ENCODE peak calls at places on chromosomes 12 and 14, in four cellular contexts. N is psoas muscle, P is nephron progenitor cell, F is cardiac fibroblast. O is an unnamed sample.

GRCh38 chr12:104722541-104723534 is 235.3 kb downstream of the SLC41A2 start:
- DNase-seq in N (no peak), P (peak), F (no peak), O (no peak)

GRCh38 chr12:19373569-19373968 is 65.7 kb upstream of the AEBP2 start:
- DNase-seq in N (no peak), P (no peak), F (peak), O (no peak)

GRCh38 chr12:108594960-108595710 is 2.7 kb downstream of the TMEM119 start:
- DNase-seq in N (no peak), P (no peak), F (no peak), O (no peak)

GRCh38 chr12:7031306-7031705 is 13.0 kb upstream of the LPCAT3 start:
- DNase-seq in N (no peak), P (no peak), F (no peak), O (no peak)

GRCh38 chr12:101863971-101864370 is 13.4 kb upstream of the DRAM1 start:
- DNase-seq in N (no peak), P (no peak), F (no peak), O (no peak)

GRCh38 chr12:92570056-92570753 is 132.6 kb upstream of the PLEKHG7 start:
- DNase-seq in N (no peak), P (peak), F (peak), O (no peak)

GRCh38 chr12:4286228-4286627 is 12.7 kb downstream of the CCND2 start:
- DNase-seq in N (no peak), P (no peak), F (no peak), O (no peak)

GRCh38 chr12:124632510-124632909 is 65.1 kb upstream of the NCOR2 start:
- DNase-seq in N (no peak), P (no peak), F (no peak), O (no peak)

GRCh38 chr12:12885060-12885792 is 6.1 kb upstream of the GPRC5A start:
- DNase-seq in N (no peak), P (peak), F (no peak), O (no peak)

GRCh38 chr14:101215936-101216335 is 312.4 kb upstream of the RTL1 start:
- DNase-seq in N (peak), P (no peak), F (no peak), O (no peak)

GRCh38 chr12:49208661-49209060 is 19.8 kb upstream of the TUBA1A start:
- DNase-seq in N (no peak), P (no peak), F (no peak), O (no peak)

GRCh38 chr12:116398193-116398592 is 120.7 kb upstream of the MED13L start:
- DNase-seq in N (no peak), P (no peak), F (no peak), O (no peak)

GRCh38 chr12:41151789-41152188 is 36.3 kb upstream of the PDZRN4 start:
- DNase-seq in N (no peak), P (no peak), F (peak), O (no peak)

GRCh38 chr12:49703647-49704137 is 3.5 kb downstream of the FMNL3 start:
- DNase-seq in N (no peak), P (no peak), F (peak), O (no peak)

GRCh38 chr12:94649349-94650142 is 811 bp downstream of the TMCC3 start:
- DNase-seq in N (peak), P (peak), F (peak), O (no peak)

GRCh38 chr12:106893451-106893850 is 62.3 kb upstream of the TMEM263 start:
- DNase-seq in N (no peak), P (no peak), F (no peak), O (no peak)

GRCh38 chr14:102249041-102249440 is 55.9 kb downstream of the MOK start:
- DNase-seq in N (no peak), P (no peak), F (peak), O (no peak)

GRCh38 chr12:119940881-119941280 is 48.2 kb upstream of the BICDL1 start:
- DNase-seq in N (no peak), P (no peak), F (peak), O (no peak)

GRCh38 chr12:123150273-123150803 is 552 bp downstream of the PITPNM2 start:
- DNase-seq in N (peak), P (no peak), F (no peak), O (no peak)

GRCh38 chr14:30521899-30522736 is 36.8 kb upstream of the G2E3 start:
- DNase-seq in N (no peak), P (no peak), F (peak), O (no peak)

GRCh38 chr12:39905152-39905551 is 200.7 kb downstream of the SLC2A13 start:
- DNase-seq in N (peak), P (no peak), F (peak), O (no peak)

GRCh38 chr12:131831021-131831571 is 2.9 kb downstream of the MMP17 start:
- DNase-seq in N (no peak), P (peak), F (peak), O (no peak)

GRCh38 chr12:66803972-66804371 is 125.1 kb upstream of the GRIP1 start:
- DNase-seq in N (no peak), P (peak), F (no peak), O (no peak)

GRCh38 chr12:65205886-65206285 is 36.5 kb downstream of the LEMD3 start:
- DNase-seq in N (no peak), P (no peak), F (no peak), O (no peak)

GRCh38 chr12:93022603-93023340 is 93.7 kb upstream of the EEA1 start:
- DNase-seq in N (no peak), P (no peak), F (peak), O (no peak)

GRCh38 chr12:53828598-53828997 is 76.8 kb upstream of the CISTR start:
- DNase-seq in N (no peak), P (no peak), F (no peak), O (no peak)

GRCh38 chr12:100987552-100988277 is 193.1 kb downstream of the ANO4 start:
- DNase-seq in N (no peak), P (peak), F (peak), O (no peak)

GRCh38 chr12:67630373-67631088 is 18.0 kb upstream of the DYRK2 start:
- DNase-seq in N (peak), P (peak), F (no peak), O (no peak)

GRCh38 chr12:130752692-130753230 is 36.7 kb upstream of the RIMBP2 start:
- DNase-seq in N (no peak), P (peak), F (no peak), O (no peak)

GRCh38 chr12:645563-646071 is 17.6 kb downstream of the NINJ2 start:
- DNase-seq in N (no peak), P (no peak), F (peak), O (no peak)

GRCh38 chr12:115639667-115640012 is 637.9 kb downstream of the MED13L start:
- DNase-seq in N (no peak), P (no peak), F (no peak), O (no peak)

GRCh38 chr12:53825246-53826081 is 73.7 kb upstream of the CISTR start:
- DNase-seq in N (no peak), P (no peak), F (peak), O (no peak)

GRCh38 chr14:69886843-69887242 is 7.6 kb downstream of the SMOC1 start:
- DNase-seq in N (no peak), P (no peak), F (peak), O (no peak)

GRCh38 chr14:71163842-71164500 is 256.7 kb downstream of the PCNX1 start:
- DNase-seq in N (no peak), P (no peak), F (no peak), O (no peak)

GRCh38 chr14:71168564-71168963 is 261.3 kb downstream of the PCNX1 start:
- DNase-seq in N (no peak), P (no peak), F (no peak), O (no peak)

GRCh38 chr14:71165650-71166049 is 258.4 kb downstream of the PCNX1 start:
- DNase-seq in N (no peak), P (no peak), F (no peak), O (no peak)

GRCh38 chr14:71165121-71165574 is 257.9 kb downstream of the PCNX1 start:
- DNase-seq in N (no peak), P (peak), F (peak), O (no peak)

DNA sequence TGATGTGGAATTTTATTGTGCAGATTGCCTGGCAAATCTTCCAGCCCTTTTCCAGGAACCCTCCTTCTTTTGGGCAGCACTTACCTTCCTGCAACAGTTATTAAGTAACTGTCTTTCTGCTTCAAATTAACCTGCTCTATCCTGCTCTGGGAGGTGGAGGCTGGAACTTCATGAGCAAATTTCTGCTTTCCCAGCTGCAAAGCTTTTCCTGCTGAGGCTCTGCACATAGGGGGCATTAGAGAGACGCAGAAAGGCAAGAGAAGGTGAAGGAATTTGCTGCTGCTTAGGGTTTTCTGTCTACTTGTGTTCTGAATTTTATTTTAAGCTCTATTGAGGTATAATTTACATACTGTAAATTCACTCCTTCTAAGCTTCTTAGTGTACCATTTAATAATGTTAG is 259.2 kb downstream of the PCNX1 start:
- DNase-seq in N (no peak), P (no peak), F (peak), O (no peak)
- TF ChIP-seq CTCF in N (no peak), P (peak), F (peak), O (no peak)

GRCh38 chr14:100025111-100025510 is 40.1 kb upstream of the EVL start:
- DNase-seq in N (no peak), P (no peak), F (peak), O (no peak)
- TF ChIP-seq CTCF in N (peak), P (peak), F (peak), O (no peak)

DNA sequence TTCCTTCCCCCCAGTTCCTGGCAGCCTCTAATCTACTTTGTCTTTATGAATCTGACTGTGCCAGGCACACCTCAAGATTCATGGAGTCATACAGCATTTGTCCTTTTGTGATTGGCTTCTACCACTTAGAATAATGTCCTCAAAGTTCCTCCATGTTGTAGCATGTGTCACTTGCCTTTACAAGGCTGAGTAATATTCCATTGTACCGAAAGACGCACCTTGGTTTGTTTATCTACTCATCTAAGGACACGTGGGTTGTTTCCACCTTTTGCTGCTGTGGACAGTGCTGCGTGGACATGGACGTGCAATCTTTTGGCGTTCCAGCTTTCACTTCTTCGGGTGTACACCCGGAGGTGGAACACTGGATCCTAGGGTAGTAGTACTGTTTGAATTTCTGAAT is 33.5 kb downstream of the ANAPC7 start:
- DNase-seq in N (no peak), P (no peak), F (no peak), O (no peak)
- TF ChIP-seq CTCF in N (no peak), P (no peak), F (no peak), O (no peak)

GRCh38 chr12:95943231-95943842 is at the start of gene AMDHD1:
- DNase-seq in N (peak), P (peak), F (peak), O (no peak)
- TF ChIP-seq CTCF in N (peak), P (no peak), F (no peak), O (no peak)

GRCh38 chr12:121791671-121792496 is 1.6 kb downstream of the RHOF start:
- DNase-seq in N (peak), P (no peak), F (no peak), O (no peak)

GRCh38 chr12:121794532-121795028 is 1.1 kb upstream of the RHOF start:
- DNase-seq in N (peak), P (no peak), F (no peak), O (no peak)

GRCh38 chr12:121793836-121794531 is 496 bp upstream of the RHOF start:
- DNase-seq in N (peak), P (peak), F (peak), O (peak)

GRCh38 chr12:121793501-121793835 is at the start of gene RHOF:
- DNase-seq in N (no peak), P (peak), F (no peak), O (no peak)

GRCh38 chr12:121792607-121793500 is 634 bp downstream of the RHOF start:
- DNase-seq in N (peak), P (peak), F (no peak), O (no peak)
- TF ChIP-seq CTCF in N (no peak), P (no peak), F (no peak), O (no peak)

GRCh38 chr12:89619764-89620163 is 88.9 kb downstream of the ATP2B1 start:
- DNase-seq in N (no peak), P (no peak), F (no peak), O (no peak)

GRCh38 chr12:89622115-89622514 is 86.5 kb downstream of the ATP2B1 start:
- DNase-seq in N (no peak), P (no peak), F (peak), O (no peak)

GRCh38 chr12:89621511-89621910 is 87.1 kb downstream of the ATP2B1 start:
- DNase-seq in N (no peak), P (no peak), F (no peak), O (no peak)

DNA sequence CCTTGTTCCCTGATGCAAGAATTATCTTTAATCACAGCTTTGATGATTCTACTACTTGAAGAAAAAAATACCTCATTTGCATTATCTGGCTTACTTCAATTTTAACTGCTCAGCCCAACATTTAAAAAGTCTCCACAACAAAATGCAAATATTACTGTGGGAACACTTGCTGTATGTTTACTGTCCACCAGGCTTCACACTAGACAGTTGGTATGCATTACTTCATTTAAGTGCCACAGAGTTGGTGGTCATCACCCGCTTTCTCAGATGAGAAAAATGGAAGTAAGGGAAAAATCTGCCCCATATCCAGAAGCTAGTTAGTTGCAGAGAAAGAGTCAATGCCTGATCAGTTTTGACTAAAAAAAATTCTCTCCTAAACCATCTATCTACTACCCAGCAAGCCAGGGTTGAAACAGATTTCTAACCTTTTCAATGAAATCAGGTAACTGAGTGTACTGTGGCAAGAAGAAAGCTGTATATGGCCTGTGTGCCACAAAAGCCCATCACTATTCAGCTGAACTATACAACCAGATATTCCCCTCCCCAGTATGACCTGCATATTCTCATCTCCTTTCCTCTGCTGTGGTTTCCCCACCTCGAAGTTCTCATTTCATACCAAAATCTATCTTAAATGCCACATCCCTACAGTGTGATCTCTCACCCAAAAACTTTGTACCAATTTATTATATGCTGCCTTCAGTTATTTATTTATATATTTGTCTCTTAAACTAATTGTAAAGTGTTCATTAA is 90.3 kb downstream of the ATP2B1 start:
- DNase-seq in N (no peak), P (no peak), F (no peak), O (no peak)
- TF ChIP-seq CTCF in N (no peak), P (no peak), F (peak), O (no peak)

GRCh38 chr12:114396869-114397719 is 8.8 kb downstream of the TBX5 start:
- DNase-seq in N (no peak), P (no peak), F (no peak), O (no peak)
- TF ChIP-seq CTCF in N (no peak), P (no peak), F (no peak), O (no peak)

GRCh38 chr14:93115069-93115919 is 431 bp downstream of the ITPK1 start:
- DNase-seq in N (peak), P (peak), F (peak), O (peak)

GRCh38 chr14:93114713-93115068 is 1.0 kb downstream of the ITPK1 start:
- DNase-seq in N (peak), P (peak), F (no peak), O (no peak)

GRCh38 chr14:93112891-93113677 is 2.6 kb downstream of the ITPK1 start:
- DNase-seq in N (peak), P (peak), F (peak), O (peak)

GRCh38 chr14:93114068-93114710 is 1.5 kb downstream of the ITPK1 start:
- DNase-seq in N (no peak), P (no peak), F (no peak), O (no peak)

DNA sequence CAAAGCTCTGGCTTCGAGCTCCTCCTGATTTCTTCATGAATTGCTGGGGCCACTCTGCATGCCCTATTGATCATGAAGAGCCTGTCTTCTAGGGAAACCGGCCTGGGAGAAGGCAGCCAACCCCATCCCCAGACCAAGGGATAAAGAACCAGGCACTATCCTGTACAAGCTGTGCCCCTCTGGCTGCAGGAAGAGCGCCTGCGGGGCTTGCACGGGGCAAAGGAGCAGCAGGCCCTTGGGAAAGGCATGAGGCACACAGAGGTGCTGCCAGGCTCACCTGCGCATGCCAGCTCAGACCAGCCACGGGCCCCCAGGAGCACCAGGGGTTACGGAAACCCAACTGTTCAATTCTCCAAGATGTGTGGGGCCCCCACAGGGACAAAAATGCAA is 2.1 kb downstream of the ITPK1 start:
- DNase-seq in N (no peak), P (no peak), F (no peak), O (no peak)
- TF ChIP-seq CTCF in N (no peak), P (no peak), F (no peak), O (no peak)